ENCODE peak calls at places on chromosomes 6 and 20, in four cellular contexts. B is adrenal gland; W is effector memory CD4-positive, alpha-beta T cell; K is CD4-positive, alpha-beta memory T cell. C is an unnamed sample.

GRCh38 chr6:123529058-123529457 is 107.7 kb downstream of the TRDN start:
- DNase-seq in K (no peak), W (no peak), B (no peak), C (no peak)

GRCh38 chr6:161038229-161039003 is 46.8 kb downstream of the MAP3K4 start:
- DNase-seq in K (no peak), W (no peak), B (peak; percentile 43), C (no peak)

GRCh38 chr6:149331043-149331807 is 13.7 kb downstream of the TAB2 start:
- DNase-seq in K (no peak), B (no peak), W (no peak), C (no peak)

GRCh38 chr20:14412102-14412501 is 74.7 kb upstream of the FLRT3 start:
- DNase-seq in K (no peak), B (no peak), W (no peak), C (no peak)

GRCh38 chr6:11218827-11219826 is 13.3 kb downstream of the NEDD9 start:
- DNase-seq in K (no peak), B (peak; percentile 49), W (no peak), C (peak; percentile 58)

GRCh38 chr6:41836660-41837052 is 49.2 kb downstream of the TOMM6 start:
- DNase-seq in W (no peak), K (no peak), B (no peak), C (no peak)

GRCh38 chr20:2385026-2385425 is 4.3 kb downstream of the TGM6 start:
- DNase-seq in W (no peak), K (no peak), B (no peak), C (no peak)

GRCh38 chr6:69732640-69733039 is 64.2 kb downstream of the LMBRD1 start:
- DNase-seq in W (no peak), K (no peak), B (no peak), C (no peak)

GRCh38 chr20:60934724-60935123 is 317.3 kb upstream of the CDH4 start:
- DNase-seq in W (no peak), B (no peak), K (no peak), C (no peak)

GRCh38 chr6:1233924-1234323 is 78.0 kb upstream of the FOXQ1 start:
- DNase-seq in W (no peak), B (no peak), K (no peak), C (no peak)

GRCh38 chr6:158068893-158069799 is 87.5 kb downstream of the SYNJ2 start:
- DNase-seq in W (no peak), B (peak; percentile 68), K (no peak), C (peak; percentile 78)

GRCh38 chr6:166954118-166954713 is 2.1 kb downstream of the RNASET2 start:
- DNase-seq in B (no peak), K (no peak), W (no peak), C (no peak)

GRCh38 chr20:33024263-33024601 is 7.2 kb upstream of the BPIFB6 start:
- DNase-seq in W (no peak), K (no peak), B (no peak), C (no peak)

GRCh38 chr6:53956068-53956711 is 155.1 kb upstream of the MLIP start:
- DNase-seq in K (no peak), W (no peak), B (peak; percentile 57), C (peak; percentile 67)

GRCh38 chr6:31194271-31194834 is 23.9 kb upstream of the POU5F1 start:
- DNase-seq in B (peak; percentile 10), K (no peak), W (no peak), C (no peak)

GRCh38 chr6:39962831-39963230 is 28.6 kb upstream of the MOCS1 start:
- DNase-seq in W (no peak), K (no peak), B (no peak), C (no peak)

GRCh38 chr6:46821348-46821992 is 28.3 kb downstream of the MEP1A start:
- DNase-seq in B (no peak), K (no peak), W (no peak), C (no peak)

GRCh38 chr6:133456934-133457333 is 215.8 kb downstream of the EYA4 start:
- DNase-seq in W (no peak), B (no peak), K (no peak), C (no peak)

GRCh38 chr6:44452725-44453124 is 65.2 kb downstream of the CDC5L start:
- DNase-seq in K (no peak), B (no peak), W (no peak), C (no peak)

GRCh38 chr20:23455641-23456040 is 3.0 kb upstream of the CST11 start:
- DNase-seq in B (no peak), W (no peak), K (no peak), C (no peak)

GRCh38 chr6:31581511-31582229 is 554 bp downstream of the LTB start:
- DNase-seq in B (no peak), K (no peak), W (no peak), C (no peak)

GRCh38 chr20:3068986-3069900 is 2.2 kb upstream of the OXT start:
- DNase-seq in K (peak; percentile 34), W (no peak), B (peak; percentile 86), C (no peak)

GRCh38 chr20:45935416-45936046 is 1.0 kb downstream of the PCIF1 start:
- DNase-seq in B (no peak), W (no peak), K (no peak), C (no peak)

GRCh38 chr6:1700283-1700967 is 90.7 kb downstream of the FOXC1 start:
- DNase-seq in W (no peak), K (no peak), B (no peak), C (no peak)

GRCh38 chr20:34825530-34826362 is at the start of gene NCOA6:
- DNase-seq in B (peak; percentile 85), K (peak; percentile 73), W (peak; percentile 80), C (peak; percentile 91)

GRCh38 chr20:32779500-32780215 is 17.5 kb downstream of the DNMT3B start:
- DNase-seq in B (no peak), W (no peak), K (no peak), C (no peak)

DNA sequence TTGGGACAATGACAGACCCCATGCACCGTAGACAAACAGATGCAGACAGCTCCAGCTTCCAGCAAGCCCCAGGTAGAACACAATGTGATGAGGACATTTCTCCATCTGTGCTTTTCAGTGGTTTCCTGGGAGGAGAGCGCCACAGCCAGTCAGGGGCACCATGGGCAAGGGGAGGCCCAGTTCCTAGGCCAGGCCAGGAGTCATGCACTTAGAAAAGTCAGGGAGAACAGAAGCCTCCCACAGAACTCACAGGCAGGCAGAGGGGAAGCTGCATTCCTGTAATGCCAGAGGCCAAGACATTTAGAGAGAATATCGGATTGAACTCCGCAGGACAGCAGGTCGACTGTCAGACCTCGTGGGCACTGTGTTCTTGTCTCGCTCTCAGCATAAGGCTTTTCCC is 9.2 kb downstream of the SYNDIG1 start:
- DNase-seq in W (no peak), K (no peak), B (no peak), C (no peak)
- H3K27me3 ChIP-seq in W (no peaks in the 10 kb centered on the region), K (no peaks in the 10 kb centered on the region), B (no peaks in the 10 kb centered on the region), C (peaks cover 20% of the 10 kb centered on the region)

GRCh38 chr6:159169557-159170332 is 545 bp downstream of the FNDC1 start:
- DNase-seq in W (no peak), B (no peak), K (no peak), C (peak; percentile 52)
- H3K27me3 ChIP-seq in W (peaks cover 31% of the 10 kb centered on the region), B (peaks cover 55% of the 10 kb centered on the region), K (peaks cover 41% of the 10 kb centered on the region), C (peaks cover 52% of the 10 kb centered on the region)

GRCh38 chr20:21105429-21106170 is 558 bp downstream of the LINC00237 start:
- DNase-seq in W (no peak), B (no peak), K (no peak), C (no peak)
- H3K27me3 ChIP-seq in W (peaks cover 66% of the 10 kb centered on the region), B (peaks cover 70% of the 10 kb centered on the region), K (peaks cover 44% of the 10 kb centered on the region), C (peaks cover 90% of the 10 kb centered on the region)

DNA sequence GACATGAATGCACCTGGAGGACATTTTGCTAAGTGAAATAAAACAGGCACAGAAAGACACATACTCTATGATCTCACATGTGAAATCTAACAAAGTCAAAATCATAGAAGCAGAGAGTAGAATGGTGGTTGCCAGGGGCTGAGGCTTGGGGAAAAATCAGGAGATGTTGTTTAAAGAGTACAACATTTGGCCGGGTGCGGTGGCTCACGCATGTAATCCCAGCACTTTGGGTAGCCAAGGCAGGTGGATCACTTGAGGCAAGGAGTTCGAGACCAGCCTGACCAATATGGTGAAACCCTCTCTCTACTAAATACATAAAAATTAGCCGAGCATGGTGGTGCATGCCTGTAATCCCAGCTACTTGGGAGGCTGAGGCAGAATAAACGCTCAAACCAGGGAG is 26.0 kb upstream of the LOC128125822 start:
- DNase-seq in K (no peak), W (no peak), B (no peak), C (no peak)
- H3K27me3 ChIP-seq in K (peaks cover 4% of the 10 kb centered on the region), W (no peaks in the 10 kb centered on the region), B (no peaks in the 10 kb centered on the region), C (no peaks in the 10 kb centered on the region)

GRCh38 chr20:17223553-17223952 is 3.3 kb upstream of the PCSK2 start:
- DNase-seq in B (no peak), W (no peak), K (no peak), C (no peak)
- H3K27me3 ChIP-seq in B (peaks cover 33% of the 10 kb centered on the region), W (peaks cover 8% of the 10 kb centered on the region), K (peaks cover 4% of the 10 kb centered on the region), C (peaks cover 41% of the 10 kb centered on the region)

GRCh38 chr6:33723576-33724085 is 12.1 kb upstream of the UQCC2 start:
- DNase-seq in B (no peak), K (no peak), W (no peak), C (peak; percentile 24)
- H3K27me3 ChIP-seq in B (no peaks in the 10 kb centered on the region), K (peaks cover 7% of the 10 kb centered on the region), W (no peaks in the 10 kb centered on the region), C (no peaks in the 10 kb centered on the region)

GRCh38 chr6:5085638-5086293 is 625 bp downstream of the PPP1R3G start:
- DNase-seq in W (no peak), K (no peak), B (peak; percentile 61), C (no peak)
- H3K27me3 ChIP-seq in W (peaks cover 14% of the 10 kb centered on the region), K (no peaks in the 10 kb centered on the region), B (no peaks in the 10 kb centered on the region), C (peaks cover 33% of the 10 kb centered on the region)

C was measured in lower lobe of right lung.